ENCODE peak calls at places on chromosomes 3 and 15, in five cellular contexts. W is A549, A is ovary, E is coronary artery, B is heart left ventricle. L is an unnamed sample.

GRCh38 chr3:39000008-39000450 is 51.7 kb downstream of the SCN11A start:
- DNase-seq in W (peak), A (no peak), E (no peak), B (no peak), L (no peak)

GRCh38 chr15:71103102-71103676 is 12.1 kb upstream of the THSD4 start:
- DNase-seq in W (no peak), A (no peak), E (peak), B (no peak), L (no peak)

GRCh38 chr15:25731411-25731810 is 131.7 kb downstream of the ATP10A start:
- DNase-seq in W (no peak), A (no peak), E (peak), B (no peak), L (no peak)

GRCh38 chr3:129672412-129672811 is 65.9 kb upstream of the PLXND1 start:
- DNase-seq in W (no peak), A (no peak), E (no peak), B (no peak), L (no peak)

GRCh38 chr3:138180375-138181029 is 5.8 kb upstream of the DBR1 start:
- DNase-seq in W (no peak), A (no peak), E (no peak), B (no peak), L (peak)

GRCh38 chr3:123547881-123548534 is 36.8 kb downstream of the HACD2 start:
- DNase-seq in W (no peak), A (no peak), E (no peak), B (no peak), L (no peak)

GRCh38 chr3:136380530-136380929 is 130.4 kb downstream of the PCCB start:
- DNase-seq in W (no peak), A (no peak), E (no peak), B (no peak), L (no peak)

GRCh38 chr3:76442374-76442915 is 597.5 kb upstream of the ROBO2 start:
- DNase-seq in W (no peak), A (no peak), E (no peak), B (no peak), L (no peak)

GRCh38 chr15:62138124-62138523 is 27.0 kb downstream of the C2CD4B start:
- DNase-seq in W (no peak), A (no peak), E (no peak), B (no peak), L (no peak)

GRCh38 chr3:188139466-188139865 is 14.5 kb upstream of the LPP start:
- DNase-seq in W (no peak), A (no peak), E (no peak), B (no peak), L (no peak)

GRCh38 chr3:127595303-127595702 is 2.9 kb upstream of the MCM2 start:
- DNase-seq in W (no peak), A (no peak), E (no peak), B (no peak), L (no peak)

GRCh38 chr3:172856766-172857742 is 106.5 kb downstream of the ECT2 start:
- DNase-seq in W (no peak), A (no peak), E (no peak), B (peak), L (no peak)

GRCh38 chr3:141128126-141128777 is 77.1 kb downstream of the SPSB4 start:
- DNase-seq in W (no peak), A (no peak), E (no peak), B (no peak), L (no peak)

GRCh38 chr15:62782100-62782791 is 260.3 kb upstream of the TPM1 start:
- DNase-seq in W (peak), A (peak), E (peak), B (peak), L (peak)

GRCh38 chr15:61556037-61556648 is 327.0 kb upstream of the RORA start:
- DNase-seq in W (no peak), A (no peak), E (no peak), B (no peak), L (no peak)

GRCh38 chr3:97821413-97821809 is 400 bp upstream of the CRYBG3 start:
- DNase-seq in W (peak), A (no peak), E (peak), B (peak), L (peak)

GRCh38 chr3:52005571-52005986 is 9.9 kb upstream of the RPL29 start:
- DNase-seq in W (no peak), A (peak), E (no peak), B (peak), L (peak)

GRCh38 chr3:52006820-52007133 is 11.1 kb upstream of the RPL29 start:
- DNase-seq in W (no peak), A (no peak), E (no peak), B (no peak), L (no peak)

GRCh38 chr3:52006017-52006819 is 10.5 kb upstream of the RPL29 start:
- DNase-seq in W (no peak), A (no peak), E (no peak), B (no peak), L (peak)

GRCh38 chr3:52004906-52005395 is 9.3 kb upstream of the RPL29 start:
- DNase-seq in W (no peak), A (no peak), E (no peak), B (no peak), L (no peak)

DNA sequence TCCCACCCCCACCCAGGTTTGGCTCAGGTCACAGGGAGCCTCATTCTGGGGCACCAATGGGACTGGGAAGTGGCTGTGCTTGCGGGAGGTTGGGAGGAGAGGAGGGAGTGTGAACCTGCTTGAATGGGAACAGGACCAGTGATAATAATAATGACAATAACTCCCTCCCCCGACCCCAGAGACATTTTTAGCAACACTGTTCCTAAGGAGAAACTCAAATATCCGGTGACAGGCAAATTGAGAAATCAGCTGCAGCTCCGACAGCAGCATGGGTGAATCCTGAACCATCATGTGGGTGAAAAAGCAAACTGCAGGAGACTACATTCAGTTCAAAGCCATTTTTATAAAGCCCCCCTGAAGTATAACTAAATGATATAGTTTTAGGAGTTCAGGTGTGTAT is 11.6 kb upstream of the RPL29 start:
- DNase-seq in W (no peak), A (no peak), E (no peak), B (no peak), L (no peak)
- H3K27ac ChIP-seq in W (no peak), A (no peak), E (no peak), B (no peak), L (no peak)

GRCh38 chr3:119293105-119293683 is 989 bp upstream of the ARHGAP31 start:
- DNase-seq in W (no peak), A (no peak), E (no peak), B (no peak), L (no peak)
- H3K27ac ChIP-seq in W (peak), A (no peak), E (peak), B (peak), L (peak)

DNA sequence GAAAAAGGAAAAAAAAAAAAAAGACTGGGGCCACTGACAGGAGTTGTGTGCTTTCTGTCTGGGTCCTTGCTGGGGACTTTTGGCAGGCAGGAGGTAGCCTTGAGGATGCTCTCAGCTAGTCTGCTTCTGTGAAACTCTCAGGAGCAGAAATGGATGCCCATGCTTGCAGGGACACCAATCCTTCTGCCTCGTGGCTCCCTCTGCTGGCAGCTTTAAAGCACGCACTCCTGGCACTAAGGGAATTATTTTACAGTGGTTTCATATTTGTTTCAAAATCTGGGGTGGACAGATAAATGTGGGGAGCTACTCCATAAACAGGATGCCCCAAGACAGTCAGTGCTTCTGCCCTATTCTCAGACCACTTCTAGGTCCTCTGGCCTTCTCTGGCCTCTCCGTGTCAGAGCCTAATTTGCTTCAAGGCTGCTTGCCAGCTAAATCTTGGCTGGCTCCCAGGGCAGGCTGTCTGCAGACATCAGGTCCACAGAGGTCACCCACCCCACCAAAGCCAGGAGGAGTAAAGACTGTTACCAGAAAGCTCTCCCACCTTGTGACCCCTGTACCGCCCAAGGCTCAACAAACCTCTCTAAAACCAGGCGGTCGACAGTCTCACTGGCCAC is 17.1 kb downstream of the TRAIP start:
- DNase-seq in W (peak), A (peak), E (no peak), B (peak), L (peak)
- H3K27ac ChIP-seq in W (no peak), A (no peak), E (no peak), B (peak), L (no peak)

DNA sequence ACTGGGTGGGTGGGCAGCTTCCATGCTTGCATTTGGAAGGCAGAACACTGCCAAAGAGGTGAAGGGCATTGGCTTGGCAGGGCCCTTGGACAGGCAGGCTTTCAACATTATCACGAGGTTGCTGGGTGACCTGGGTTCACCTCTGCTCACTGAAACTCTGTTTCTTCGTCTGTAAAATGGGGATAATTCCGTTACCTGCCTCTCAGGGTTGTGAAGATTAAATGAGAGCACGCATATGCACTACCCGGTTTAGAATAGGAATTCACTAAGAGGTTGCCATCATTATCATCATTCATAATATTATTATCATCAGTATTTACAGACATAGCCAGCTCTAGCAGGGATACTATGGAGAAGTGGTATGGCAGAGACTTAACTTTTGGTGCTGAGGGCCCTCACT is 134.2 kb downstream of the MEX3B start:
- DNase-seq in W (no peak), A (no peak), E (no peak), B (no peak), L (no peak)
- H3K27ac ChIP-seq in W (no peak), A (no peak), E (no peak), B (peak), L (no peak)

DNA sequence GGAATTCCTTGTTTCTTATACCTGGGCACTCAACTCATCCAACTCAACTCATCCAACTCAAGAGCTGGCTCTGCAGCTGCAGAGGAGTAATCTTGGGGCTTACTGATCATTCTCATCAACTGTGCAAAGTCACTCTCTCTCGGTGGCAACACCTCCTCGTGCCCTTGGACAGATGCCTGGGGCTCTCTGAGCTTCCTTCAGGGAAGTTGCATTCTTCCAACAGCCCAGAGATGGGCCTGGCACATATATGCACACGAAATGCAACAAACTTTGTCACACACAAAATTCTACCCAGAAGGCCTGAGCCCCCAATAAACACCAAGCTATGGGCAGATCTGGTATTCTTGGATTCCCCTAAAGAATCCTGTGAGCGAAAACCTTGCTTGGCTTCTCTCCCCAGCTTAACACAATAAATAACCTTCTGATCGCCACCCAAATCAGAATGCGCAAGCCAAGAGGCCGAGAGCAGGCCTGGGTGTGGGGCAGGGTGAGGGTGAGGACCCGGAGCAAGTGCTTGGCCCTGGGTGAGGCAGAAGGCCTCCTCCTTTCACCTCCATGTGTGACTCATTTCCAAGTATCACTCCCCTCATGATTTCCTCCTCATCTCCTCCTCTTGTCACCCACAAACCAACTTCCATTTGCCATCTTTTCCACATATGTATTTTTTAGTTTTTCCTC is 15.4 kb downstream of the TGM5 start:
- DNase-seq in W (no peak), A (no peak), E (peak), B (no peak), L (no peak)
- H3K27ac ChIP-seq in W (no peak), A (no peak), E (no peak), B (no peak), L (no peak)

GRCh38 chr3:144772372-144772771 is 800.7 kb downstream of the DIPK2A start:
- DNase-seq in W (no peak), A (no peak), E (no peak), B (no peak), L (no peak)
- H3K27ac ChIP-seq in W (no peak), A (no peak), E (no peak), B (no peak), L (peak)

DNA sequence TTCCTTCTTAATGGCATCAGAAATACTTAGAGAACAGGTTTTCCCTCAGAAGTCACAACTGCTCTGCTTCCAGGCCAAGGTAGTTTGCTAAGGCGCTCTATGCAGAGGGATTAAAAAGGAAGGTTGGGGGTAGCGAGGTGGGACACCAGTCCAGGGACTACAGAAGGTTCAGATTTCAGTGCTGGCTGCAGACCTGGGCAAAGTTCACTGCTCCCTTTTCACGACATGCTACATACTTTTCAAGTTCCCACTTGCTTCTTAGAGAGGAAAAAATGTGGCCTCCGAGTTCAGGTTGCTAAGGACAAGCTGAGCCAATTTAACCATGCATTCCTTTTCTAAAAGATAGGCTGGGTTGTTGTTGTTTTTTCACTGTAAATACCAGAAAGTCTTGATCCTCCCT is 158.7 kb upstream of the NR2F2 start:
- DNase-seq in W (no peak), A (no peak), E (no peak), B (no peak), L (no peak)
- H3K27ac ChIP-seq in W (peak), A (no peak), E (no peak), B (no peak), L (no peak)

L was measured in caudate nucleus.